ENCODE peak calls at places on chromosomes 13 and 19, in ten cellular contexts. L is WERI-Rb-1; V is ascending aorta; U is PC-3; B is BJ; I is CD4-positive, CD25-positive, alpha-beta regulatory T cell; E is heart right ventricle; O is psoas muscle; H is sigmoid colon; N is SJCRH30. A is an unnamed sample.

GRCh38 chr19:17755977-17756670 is 4.8 kb downstream of the FCHO1 start:
- DNase-seq in U (peak; percentile 22), H (no peak), V (no peak), I (peak; percentile 23), N (peak; percentile 55), O (no peak), B (no peak), E (no peak), L (peak; percentile 60), A (no peak)

GRCh38 chr19:12773571-12773970 is 1.8 kb downstream of the HOOK2 start:
- DNase-seq in O (no peak), B (no peak), U (peak; percentile 56), V (peak; percentile 85), E (peak; percentile 51), H (no peak), I (no peak), N (peak; percentile 39), L (peak; percentile 66), A (no peak)

GRCh38 chr19:10603084-10603872 is 16.2 kb upstream of the AP1M2 start:
- DNase-seq in B (no peak), N (peak; percentile 32), H (peak; percentile 68), E (peak; percentile 67), L (no peak), U (no peak), O (peak; percentile 47), I (peak; percentile 72), V (peak; percentile 86), A (no peak)

GRCh38 chr13:72542241-72542640 is 185.2 kb downstream of the MZT1 start:
- DNase-seq in O (no peak), L (no peak), I (no peak), U (no peak), H (no peak), B (no peak), V (no peak), N (no peak), E (no peak), A (no peak)

GRCh38 chr13:110387451-110388140 is 80.5 kb downstream of the COL4A2 start:
- DNase-seq in O (peak; percentile 42), I (no peak), U (no peak), H (peak; percentile 91), V (peak; percentile 94), L (no peak), B (no peak), N (peak; percentile 84), E (peak; percentile 86), A (no peak)

GRCh38 chr19:36605101-36605838 is at the start of gene ZNF382:
- DNase-seq in L (peak; percentile 91), O (peak; percentile 79), E (peak; percentile 81), B (peak; percentile 9), I (peak; percentile 66), V (peak; percentile 68), N (peak; percentile 86), H (peak; percentile 82), U (peak; percentile 16), A (no peak)

GRCh38 chr19:996051-996838 is 4.0 kb upstream of the GRIN3B start:
- DNase-seq in H (no peak), E (no peak), I (peak; percentile 68), L (peak; percentile 68), V (no peak), O (no peak), B (no peak), U (peak; percentile 19), N (peak; percentile 55), A (no peak)

GRCh38 chr13:95325485-95325884 is 24.2 kb upstream of the ABCC4 start:
- DNase-seq in O (no peak), H (no peak), V (no peak), N (no peak), L (no peak), B (no peak), E (no peak), U (no peak), I (no peak), A (no peak)

GRCh38 chr13:19305434-19305833 is 123.8 kb upstream of the TUBA3C start:
- DNase-seq in B (no peak), L (no peak), O (no peak), U (no peak), N (no peak), V (no peak), I (no peak), H (no peak), E (no peak), A (no peak)

GRCh38 chr19:56670961-56671612 is 470 bp downstream of the ZNF835 start:
- DNase-seq in L (no peak), E (no peak), O (no peak), U (no peak), I (no peak), V (peak; percentile 60), B (no peak), N (no peak), H (peak; percentile 65), A (no peak)

GRCh38 chr13:46172531-46172991 is 9.4 kb downstream of the LCP1 start:
- DNase-seq in B (no peak), H (no peak), V (no peak), L (no peak), O (no peak), U (no peak), I (peak; percentile 37), N (no peak), E (no peak), A (no peak)

GRCh38 chr19:45768644-45769053 is 403 bp downstream of the SIX5 start:
- DNase-seq in I (peak; percentile 42), N (peak; percentile 55), H (peak; percentile 86), L (peak; percentile 45), U (no peak), E (no peak), V (no peak), O (no peak), B (no peak), A (no peak)

GRCh38 chr19:46109876-46110275 is 14.6 kb downstream of the IGFL3 start:
- DNase-seq in L (no peak), I (no peak), B (no peak), V (no peak), H (no peak), U (no peak), O (no peak), N (no peak), E (no peak), A (no peak)

GRCh38 chr13:41637578-41637977 is 180.2 kb downstream of the RGCC start:
- DNase-seq in U (no peak), V (no peak), O (no peak), E (no peak), B (no peak), I (no peak), L (no peak), N (no peak), H (no peak), A (no peak)

GRCh38 chr19:54921082-54921481 is 15.1 kb downstream of the NCR1 start:
- DNase-seq in B (no peak), I (no peak), H (no peak), N (no peak), O (no peak), L (no peak), U (no peak), E (no peak), V (no peak), A (no peak)

GRCh38 chr13:79659161-79659560 is 178.2 kb downstream of the NDFIP2 start:
- DNase-seq in L (no peak), B (no peak), U (no peak), I (no peak), N (peak; percentile 86), V (no peak), E (peak; percentile 59), O (peak; percentile 40), H (no peak), A (no peak)

DNA sequence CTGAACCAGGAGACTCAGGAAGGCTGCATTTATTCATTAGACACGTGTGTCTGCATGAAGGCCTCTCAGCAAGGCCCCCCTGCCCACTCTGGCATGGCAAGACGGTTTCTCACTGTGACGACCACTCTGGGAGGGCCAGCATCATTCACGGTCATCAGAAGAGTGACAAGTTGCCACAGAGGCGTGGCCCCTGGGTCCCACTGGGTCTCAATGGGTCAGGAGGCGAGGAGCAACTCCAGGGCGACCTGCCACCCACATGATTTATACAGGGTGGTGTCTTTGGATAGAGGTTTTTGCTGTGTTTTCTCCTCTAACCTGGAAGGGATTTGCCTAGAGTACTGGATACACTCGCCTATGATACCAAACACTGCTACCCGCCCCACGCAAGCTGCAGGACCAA is 60.7 kb downstream of the KLF2 start:
- DNase-seq in V (no peak), O (no peak), H (peak; percentile 52), E (no peak), U (no peak), N (no peak), B (no peak), I (no peak), L (no peak), A (no peak)
- H3K36me3 ChIP-seq in V (peaks cover 35% of the 10 kb centered on the region), O (peaks cover 5% of the 10 kb centered on the region), H (peaks cover 46% of the 10 kb centered on the region), E (peaks cover 15% of the 10 kb centered on the region), U (peaks cover 41% of the 10 kb centered on the region), N (peaks cover 38% of the 10 kb centered on the region), B (peaks cover 7% of the 10 kb centered on the region), I (peaks cover 36% of the 10 kb centered on the region), L (peaks cover 57% of the 10 kb centered on the region), A (peaks cover 6% of the 10 kb centered on the region)

GRCh38 chr19:5076440-5077208 is 107.7 kb downstream of the KDM4B start:
- DNase-seq in O (no peak), V (no peak), E (no peak), L (no peak), B (no peak), N (no peak), I (no peak), H (no peak), U (no peak), A (no peak)
- H3K36me3 ChIP-seq in O (no peaks in the 10 kb centered on the region), V (peaks cover 59% of the 10 kb centered on the region), E (peaks cover 5% of the 10 kb centered on the region), L (peaks cover 59% of the 10 kb centered on the region), B (peaks cover 45% of the 10 kb centered on the region), N (no peaks in the 10 kb centered on the region), I (peaks cover 18% of the 10 kb centered on the region), H (peaks cover 77% of the 10 kb centered on the region), U (peaks cover 8% of the 10 kb centered on the region), A (peaks cover 11% of the 10 kb centered on the region)

GRCh38 chr13:98450495-98451167 is 126.3 kb downstream of the STK24 start:
- DNase-seq in U (no peak), H (peak; percentile 89), N (no peak), E (peak; percentile 47), L (no peak), O (no peak), V (no peak), I (no peak), B (no peak), A (no peak)
- H3K36me3 ChIP-seq in U (peaks cover 14% of the 10 kb centered on the region), H (peaks cover 38% of the 10 kb centered on the region), N (peaks cover 30% of the 10 kb centered on the region), E (no peaks in the 10 kb centered on the region), L (peaks cover 95% of the 10 kb centered on the region), O (no peaks in the 10 kb centered on the region), V (peaks cover 16% of the 10 kb centered on the region), I (peaks cover 49% of the 10 kb centered on the region), B (peaks cover 35% of the 10 kb centered on the region), A (peaks cover 14% of the 10 kb centered on the region)

DNA sequence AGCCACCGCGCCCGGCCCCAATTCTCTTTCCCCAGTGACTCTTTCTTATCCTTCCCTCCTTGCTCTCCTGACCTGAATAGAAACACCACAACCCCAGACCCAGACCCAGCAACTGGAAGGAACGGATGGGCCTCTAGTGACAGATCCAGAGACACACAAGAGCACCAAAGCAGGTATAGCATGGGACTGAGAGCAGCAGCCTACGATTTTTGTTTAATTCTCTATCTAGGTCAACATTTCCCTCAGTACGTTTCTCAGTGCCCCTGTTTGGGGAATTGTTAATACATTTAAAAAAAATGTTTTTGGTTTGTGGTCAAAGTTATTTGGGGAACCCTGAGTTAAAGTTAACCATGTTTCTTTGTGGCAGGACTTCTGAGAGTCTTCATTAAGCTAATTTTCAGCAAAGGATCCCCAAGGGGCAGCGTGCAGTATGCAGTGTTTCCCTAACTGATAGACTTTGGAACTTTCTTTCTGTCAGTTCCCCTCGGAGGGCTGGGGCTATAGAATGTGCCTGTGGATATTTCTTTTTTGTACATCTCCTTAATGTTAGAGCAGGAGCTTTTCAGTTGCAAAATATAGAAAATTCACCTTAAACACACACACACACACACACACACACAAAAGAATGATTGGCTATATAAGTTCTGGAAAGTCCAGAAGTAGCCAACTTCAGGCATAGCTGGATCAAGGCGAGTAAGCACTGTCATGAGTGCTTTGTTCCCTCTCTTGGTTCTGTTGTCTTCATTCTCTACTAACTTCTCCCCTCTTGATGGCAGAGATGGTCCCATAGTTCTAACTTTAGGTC is 6.3 kb downstream of the FXYD5 start:
- DNase-seq in U (no peak), I (no peak), V (no peak), N (no peak), H (no peak), L (no peak), B (no peak), E (no peak), O (no peak), A (no peak)
- H3K36me3 ChIP-seq in U (peaks cover 72% of the 10 kb centered on the region), I (peaks cover 93% of the 10 kb centered on the region), V (peaks cover 74% of the 10 kb centered on the region), N (no peaks in the 10 kb centered on the region), H (peaks cover 31% of the 10 kb centered on the region), L (peaks cover 45% of the 10 kb centered on the region), B (peaks cover 19% of the 10 kb centered on the region), E (no peaks in the 10 kb centered on the region), O (no peaks in the 10 kb centered on the region), A (peaks cover 18% of the 10 kb centered on the region)